ENCODE peak calls at places on chromosome 10, in eight cellular contexts. L is Right ventricle myocardium superior, H is heart left ventricle, G is occipital lobe, V is endothelial cell, Z is AG04449, Y is AG10803, K is IMR-90. E is an unnamed sample.

GRCh38 chr10:64396105-64396504 is 874.9 kb downstream of the REEP3 start:
- DNase-seq in L (no peak), H (no peak), G (no peak), V (no peak), Z (peak), Y (peak), K (peak), E (no peak)

GRCh38 chr10:131570716-131571307 is 259.3 kb upstream of the TCERG1L start:
- DNase-seq in L (no peak), H (no peak), G (no peak), V (no peak), Z (no peak), Y (no peak), K (no peak), E (no peak)

GRCh38 chr10:69119896-69120295 is 4.1 kb upstream of the VPS26A start:
- DNase-seq in L (no peak), H (no peak), G (no peak), V (no peak), Z (no peak), Y (peak), K (no peak), E (no peak)

GRCh38 chr10:122189185-122189584 is 81.9 kb upstream of the BTBD16 start:
- DNase-seq in L (no peak), H (no peak), G (no peak), V (no peak), Z (no peak), Y (no peak), K (no peak), E (no peak)

GRCh38 chr10:436013-436697 is 253.3 kb downstream of the DIP2C start:
- DNase-seq in L (no peak), H (no peak), G (no peak), V (no peak), Z (no peak), Y (no peak), K (no peak), E (no peak)

GRCh38 chr10:113093188-113094113 is 143.4 kb downstream of the TCF7L2 start:
- DNase-seq in L (no peak), H (peak), G (no peak), V (no peak), Z (no peak), Y (no peak), K (peak), E (no peak)

GRCh38 chr10:114009281-114009996 is 34.2 kb upstream of the ADRB1 start:
- DNase-seq in L (no peak), H (no peak), G (no peak), V (no peak), Z (no peak), Y (no peak), K (no peak), E (no peak)

GRCh38 chr10:113310317-113310716 is 242.5 kb upstream of the HABP2 start:
- DNase-seq in L (no peak), H (no peak), G (no peak), V (no peak), Z (no peak), Y (no peak), K (no peak), E (no peak)

GRCh38 chr10:119191881-119192280 is 13.3 kb upstream of the PRDX3 start:
- DNase-seq in L (no peak), H (no peak), G (no peak), V (no peak), Z (no peak), Y (no peak), K (no peak), E (no peak)